ENCODE peak calls at places on chromosomes 5 and 9, in four cellular contexts. I is HuH-7.5, R is heart left ventricle, C is brain microvascular endothelial cell. S is an unnamed sample.
A peak's percentile ranks its signal among the peaks of the same experiment; 100 is the strongest.

GRCh38 chr9:134948149-134948548 is 30.4 kb upstream of the FCN1 start:
- DNase-seq in R (no peak), C (no peak), I (no peak), S (peak; percentile 33)

GRCh38 chr5:88683506-88684135 is 199.4 kb downstream of the MEF2C start:
- DNase-seq in C (no peak), I (no peak), R (no peak), S (peak; percentile 45)

GRCh38 chr5:139863855-139864558 is 68.4 kb downstream of the PSD2 start:
- DNase-seq in R (peak; percentile 67), C (peak; percentile 44), I (peak; percentile 73), S (peak; percentile 87)

GRCh38 chr9:125878241-125878640 is 131.1 kb downstream of the PBX3 start:
- DNase-seq in C (peak; percentile 20), R (no peak), I (no peak), S (no peak)

GRCh38 chr9:124381073-124381945 is 33.9 kb downstream of the PSMB7 start:
- DNase-seq in I (no peak), R (no peak), C (peak; percentile 27), S (no peak)

GRCh38 chr9:113734826-113735225 is 141.3 kb upstream of the ZNF618 start:
- DNase-seq in C (no peak), R (no peak), I (no peak), S (no peak)

GRCh38 chr5:77073667-77074066 is 13.4 kb downstream of the ZBED3 start:
- DNase-seq in I (no peak), R (no peak), C (peak; percentile 43), S (no peak)

GRCh38 chr5:140324834-140325195 is 21.6 kb downstream of the HBEGF start:
- DNase-seq in C (peak; percentile 68), R (no peak), I (no peak), S (no peak)

GRCh38 chr9:127519301-127520166 is 68.2 kb downstream of the LRSAM1 start:
- DNase-seq in R (peak; percentile 47), I (no peak), C (peak; percentile 98), S (peak; percentile 86)

GRCh38 chr5:154157483-154158378 is 32.8 kb upstream of the GALNT10 start:
- DNase-seq in C (no peak), I (no peak), R (no peak), S (no peak)

GRCh38 chr5:31720811-31721345 is 81.9 kb downstream of the PDZD2 start:
- DNase-seq in I (no peak), C (no peak), R (no peak), S (no peak)

GRCh38 chr9:134650431-134651190 is 9.0 kb downstream of the COL5A1 start:
- DNase-seq in C (no peak), I (no peak), R (no peak), S (peak; percentile 71)

GRCh38 chr5:133714161-133714915 is 102.0 kb upstream of the FSTL4 start:
- DNase-seq in R (no peak), I (no peak), C (no peak), S (no peak)

S was measured in aorta.